ENCODE peak calls at places on chromosome 10, in ten cellular contexts. H, X, D, L, O, V, K, U, P and Z are unnamed samples.

GRCh38 chr10:63099734-63100133 is 33.4 kb upstream of the NRBF2 start:
- DNase-seq in H (no peak), X (no peak), D (no peak), L (no peak), O (no peak), V (no peak), K (no peak), U (no peak), P (no peak), Z (no peak)

GRCh38 chr10:116126239-116126638 is 146.8 kb downstream of the GFRA1 start:
- DNase-seq in H (no peak), X (no peak), D (no peak), L (no peak), O (no peak), V (no peak), K (no peak), U (no peak), P (no peak), Z (no peak)

GRCh38 chr10:9848278-9848677 is 1169.4 kb upstream of the CELF2 start:
- DNase-seq in H (no peak), X (no peak), D (no peak), L (no peak), O (no peak), V (no peak), K (no peak), U (no peak), P (no peak), Z (no peak)

GRCh38 chr10:191703-192518 is 56.7 kb downstream of the ZMYND11 start:
- DNase-seq in H (no peak), X (no peak), D (no peak), L (no peak), O (peak; percentile 78), V (no peak), K (no peak), U (no peak), P (no peak), Z (peak; percentile 87)

GRCh38 chr10:110279062-110279986 is 25.4 kb downstream of the SMNDC1 start:
- DNase-seq in H (no peak), X (peak; percentile 82), D (peak; percentile 37), L (peak; percentile 68), O (peak; percentile 60), V (peak; percentile 72), K (no peak), U (peak; percentile 28), P (peak; percentile 56), Z (peak; percentile 82)

GRCh38 chr10:133001114-133001513 is 58.7 kb upstream of the CFAP46 start:
- DNase-seq in H (no peak), X (no peak), D (no peak), L (no peak), O (no peak), V (no peak), K (no peak), U (no peak), P (no peak), Z (no peak)

GRCh38 chr10:70255329-70256299 is 22.4 kb upstream of the PPA1 start:
- DNase-seq in H (peak; percentile 58), X (no peak), D (peak; percentile 56), L (no peak), O (no peak), V (no peak), K (no peak), U (no peak), P (no peak), Z (peak; percentile 43)

GRCh38 chr10:103645141-103646054 is 151.9 kb downstream of the NEURL1 start:
- DNase-seq in H (peak; percentile 67), X (peak; percentile 93), D (no peak), L (no peak), O (peak; percentile 83), V (no peak), K (peak; percentile 93), U (no peak), P (peak; percentile 66), Z (peak; percentile 93)

GRCh38 chr10:13787015-13787421 is 200.3 kb downstream of the PRPF18 start:
- DNase-seq in H (no peak), X (no peak), D (no peak), L (peak; percentile 90), O (peak; percentile 91), V (no peak), K (peak; percentile 76), U (no peak), P (peak; percentile 33), Z (no peak)

GRCh38 chr10:84824525-84824924 is 496.1 kb downstream of the CCSER2 start:
- DNase-seq in H (no peak), X (no peak), D (no peak), L (no peak), O (no peak), V (no peak), K (no peak), U (no peak), P (no peak), Z (no peak)

GRCh38 chr10:63889756-63890155 is 368.6 kb downstream of the REEP3 start:
- DNase-seq in H (no peak), X (no peak), D (no peak), L (no peak), O (no peak), V (no peak), K (no peak), U (no peak), P (no peak), Z (no peak)

GRCh38 chr10:110391541-110391940 is 86.8 kb upstream of the SMNDC1 start:
- DNase-seq in H (no peak), X (no peak), D (no peak), L (no peak), O (no peak), V (no peak), K (peak; percentile 64), U (no peak), P (no peak), Z (no peak)

GRCh38 chr10:18446205-18446604 is 205.2 kb downstream of the NSUN6 start:
- DNase-seq in H (no peak), X (no peak), D (no peak), L (no peak), O (no peak), V (no peak), K (no peak), U (no peak), P (no peak), Z (no peak)

GRCh38 chr10:91788527-91788926 is 9.7 kb upstream of the TNKS2 start:
- DNase-seq in H (no peak), X (no peak), D (no peak), L (no peak), O (no peak), V (no peak), K (no peak), U (no peak), P (no peak), Z (no peak)

GRCh38 chr10:117178190-117178589 is 19.1 kb upstream of the KCNK18 start:
- DNase-seq in H (no peak), X (no peak), D (no peak), L (no peak), O (no peak), V (no peak), K (no peak), U (no peak), P (no peak), Z (no peak)

DNA sequence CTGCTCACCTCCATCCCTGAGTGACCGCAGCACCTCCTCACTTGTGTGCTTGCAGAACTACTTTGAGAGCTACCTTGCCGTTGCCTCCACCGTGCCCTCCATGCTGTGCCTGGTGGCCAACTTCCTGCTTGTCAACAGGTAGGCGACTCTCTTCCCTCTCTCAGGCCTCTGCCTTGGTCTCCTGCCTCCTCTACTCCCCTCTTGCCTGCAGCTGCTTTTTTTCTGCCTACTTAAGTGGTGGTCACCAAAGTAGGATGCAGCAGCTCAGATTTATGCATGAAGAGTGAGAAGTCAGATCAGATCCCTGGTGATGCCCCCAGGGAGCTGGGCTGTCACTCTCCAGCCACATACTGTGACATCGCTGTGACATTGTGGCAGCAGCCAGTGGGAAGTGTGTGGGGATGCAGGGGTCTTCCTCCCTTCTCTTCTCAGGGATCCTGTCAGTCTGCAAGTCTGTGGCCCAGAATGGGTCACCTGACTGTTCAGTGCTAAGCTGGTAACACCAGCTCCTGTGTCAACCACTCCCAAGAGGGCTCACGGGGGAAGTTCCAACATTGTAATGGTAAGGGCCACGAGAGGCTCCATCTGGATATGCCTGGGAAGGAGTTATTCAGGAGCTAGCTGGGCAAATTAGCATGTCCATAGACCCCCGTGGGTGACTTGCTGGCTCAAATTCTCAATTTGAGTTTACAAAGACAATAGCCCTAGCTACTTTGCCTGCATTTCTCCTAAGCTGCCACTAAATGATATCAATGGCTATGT is 25.3 kb downstream of the SLC29A3 start:
- DNase-seq in H (no peak), X (no peak), D (peak; percentile 86), L (no peak), O (no peak), V (no peak), K (no peak), U (peak; percentile 84), P (no peak), Z (no peak)
- H3K4me3 ChIP-seq in H (no peak overlapping the region), X (no peak overlapping the region), D (no peak overlapping the region), L (no peak overlapping the region), O (no peak overlapping the region), V (no peak overlapping the region), K (no peak overlapping the region), U (no peak overlapping the region), P (no peak overlapping the region), Z (no peak overlapping the region)

GRCh38 chr10:119120413-119120867 is 16.5 kb downstream of the DENND10 start:
- DNase-seq in H (no peak), X (peak; percentile 73), D (no peak), L (peak; percentile 90), O (no peak), V (peak; percentile 10), K (no peak), U (no peak), P (no peak), Z (no peak)
- H3K4me3 ChIP-seq in H (no peak overlapping the region), X (no peak overlapping the region), D (no peak overlapping the region), L (no peak overlapping the region), O (no peak overlapping the region), V (no peak overlapping the region), K (no peak overlapping the region), U (no peak overlapping the region), P (no peak overlapping the region), Z (no peak overlapping the region)

DNA sequence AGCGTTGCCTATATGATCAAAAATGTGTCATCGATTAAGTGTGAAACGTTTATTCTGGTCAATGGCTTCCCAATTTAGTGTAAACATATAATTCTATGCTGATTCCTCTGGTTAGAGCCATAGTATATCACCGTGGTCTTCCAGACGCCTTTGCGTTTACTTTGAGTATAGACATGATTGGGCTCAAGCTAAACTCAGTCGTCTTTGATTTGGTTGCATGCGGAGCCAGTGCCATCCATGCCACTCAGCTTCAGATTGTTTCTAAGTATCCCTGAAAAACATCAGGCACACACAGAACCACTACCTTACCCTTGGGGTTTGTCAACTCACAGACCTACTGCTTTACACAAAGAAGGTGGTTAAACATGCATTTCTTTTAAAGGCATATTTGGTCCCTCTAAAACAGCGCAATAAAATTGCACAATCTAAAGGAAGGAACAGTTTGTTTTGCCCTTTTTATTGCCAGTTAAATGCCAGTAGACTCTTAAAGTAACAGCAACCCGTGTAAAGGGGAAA is 273.6 kb upstream of the KLF6 start:
- DNase-seq in H (no peak), X (peak; percentile 68), D (no peak), L (no peak), O (no peak), V (no peak), K (no peak), U (no peak), P (peak; percentile 18), Z (no peak)
- H3K4me3 ChIP-seq in H (no peak overlapping the region), X (no peak overlapping the region), D (no peak overlapping the region), L (no peak overlapping the region), O (no peak overlapping the region), V (no peak overlapping the region), K (peak overlapping the region; percentile 15), U (no peak overlapping the region), P (no peak overlapping the region), Z (no peak overlapping the region)

DNA sequence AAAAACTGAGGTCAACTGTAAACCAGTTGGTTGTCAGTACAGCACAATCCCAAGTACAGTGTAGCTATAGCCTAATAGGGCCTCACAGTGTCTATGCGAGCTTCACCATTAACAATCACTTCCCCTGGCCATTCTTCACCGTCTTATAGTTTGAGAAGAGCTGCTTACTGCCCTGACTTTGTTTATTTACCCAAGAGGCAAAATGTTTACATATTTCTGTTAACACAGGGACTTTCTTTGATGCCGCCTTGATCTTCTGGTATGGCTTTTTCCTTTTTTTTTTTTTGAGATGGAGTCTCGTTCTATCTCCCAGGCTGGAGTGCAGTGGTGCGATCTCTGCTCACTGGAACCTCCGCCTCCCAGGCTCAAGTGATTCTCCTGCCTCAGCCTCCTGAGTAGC is 3.3 kb downstream of the MYOF start:
- DNase-seq in H (no peak), X (no peak), D (no peak), L (no peak), O (no peak), V (no peak), K (no peak), U (no peak), P (peak; percentile 3), Z (no peak)
- H3K4me3 ChIP-seq in H (peak overlapping the region; percentile 53), X (no peak overlapping the region), D (no peak overlapping the region), L (no peak overlapping the region), O (peak overlapping the region; percentile 72), V (no peak overlapping the region), K (no peak overlapping the region), U (no peak overlapping the region), P (no peak overlapping the region), Z (peak overlapping the region; percentile 91)